ENCODE peak calls at places on chromosomes 16 and 17, in four cellular contexts. Y is GM23338; G is LoVo; A is activated T-helper 1 cell treated with anti-CD3 and anti-CD28 coated beads, Interleukin-12 subunit alpha, Interleukin-12 subunit beta, Interleukin-2, Interleukin-4 antibody, amounts not matched to agents 30 ng/mL and 10 ng/mL and 1 ng/mL, durations not matched to agents 14 hours and 24 hours and 36 hours. X is an unnamed sample.

GRCh38 chr17:79422236-79422635 is 188.6 kb downstream of the RBFOX3 start:
- DNase-seq in Y (no peak), G (no peak), A (no peak), X (no peak)

GRCh38 chr16:64738321-64738960 is 383.4 kb downstream of the CDH11 start:
- DNase-seq in Y (no peak), G (no peak), A (no peak), X (no peak)

GRCh38 chr17:79402275-79402674 is 208.6 kb downstream of the RBFOX3 start:
- DNase-seq in Y (no peak), G (no peak), A (no peak), X (no peak)

GRCh38 chr17:2299136-2299535 is 4.4 kb downstream of the SMG6 start:
- DNase-seq in Y (no peak), G (no peak), A (no peak), X (no peak)

GRCh38 chr17:80586464-80587228 is 42.0 kb downstream of the RPTOR start:
- DNase-seq in Y (no peak), G (no peak), A (no peak), X (no peak)

GRCh38 chr16:66250686-66251405 is 115.6 kb upstream of the CDH5 start:
- DNase-seq in Y (peak), G (no peak), A (no peak), X (no peak)

GRCh38 chr16:85100265-85100664 is 12.0 kb downstream of the CIBAR2 start:
- DNase-seq in Y (no peak), G (no peak), A (no peak), X (no peak)

GRCh38 chr16:49459953-49460735 is 86.5 kb downstream of the C16orf78 start:
- DNase-seq in Y (no peak), G (no peak), A (no peak), X (no peak)

GRCh38 chr17:10271004-10271620 is 72.7 kb upstream of the GAS7 start:
- DNase-seq in Y (no peak), G (no peak), A (no peak), X (no peak)

GRCh38 chr17:81386646-81387234 is 8.5 kb upstream of the BAHCC1 start:
- DNase-seq in Y (peak), G (no peak), A (no peak), X (no peak)

GRCh38 chr16:57084257-57084770 is 8.1 kb upstream of the CPNE2 start:
- DNase-seq in Y (peak), G (peak), A (peak), X (peak)

GRCh38 chr17:52255347-52255746 is 96.8 kb upstream of the CA10 start:
- DNase-seq in Y (peak), G (no peak), A (no peak), X (no peak)

GRCh38 chr16:972316-973002 is 1.7 kb upstream of the LMF1 start:
- DNase-seq in Y (no peak), G (no peak), A (no peak), X (no peak)

GRCh38 chr16:86391987-86392386 is 118.3 kb upstream of the FOXF1 start:
- DNase-seq in Y (no peak), G (no peak), A (no peak), X (no peak)

GRCh38 chr17:42059815-42060214 is 9.4 kb upstream of the C17orf113 start:
- DNase-seq in Y (no peak), G (no peak), A (no peak), X (no peak)

GRCh38 chr16:62018301-62019060 is 17.8 kb downstream of the CDH8 start:
- DNase-seq in Y (peak), G (no peak), A (no peak), X (no peak)

GRCh38 chr17:74295625-74296547 is 21.9 kb downstream of the DNAI2 start:
- DNase-seq in Y (no peak), G (no peak), A (no peak), X (no peak)

GRCh38 chr16:54651851-54652770 is 278.6 kb upstream of the IRX5 start:
- DNase-seq in Y (peak), G (peak), A (no peak), X (no peak)

GRCh38 chr17:28701987-28702751 is 9.5 kb downstream of the PROCA1 start:
- DNase-seq in Y (no peak), G (no peak), A (no peak), X (no peak)

GRCh38 chr16:57510016-57510871 is 24.0 kb upstream of the DOK4 start:
- DNase-seq in Y (no peak), G (no peak), A (no peak), X (no peak)

GRCh38 chr16:10103700-10104099 is 78.5 kb downstream of the GRIN2A start:
- DNase-seq in Y (no peak), G (no peak), A (no peak), X (no peak)

GRCh38 chr17:38654411-38655398 is 20.1 kb downstream of the EPOP start:
- DNase-seq in Y (peak), G (no peak), A (no peak), X (no peak)

GRCh38 chr17:45232514-45233422 is 11.1 kb downstream of the FMNL1 start:
- DNase-seq in Y (no peak), G (no peak), A (no peak), X (no peak)

GRCh38 chr16:11105038-11105903 is 150.7 kb downstream of the SOCS1 start:
- DNase-seq in Y (no peak), G (no peak), A (peak), X (peak)

GRCh38 chr16:79013004-79013403 is 587.5 kb downstream of the MAF start:
- DNase-seq in Y (no peak), G (no peak), A (no peak), X (no peak)

GRCh38 chr16:31248344-31248743 is 11.4 kb upstream of the ITGAM start:
- DNase-seq in Y (no peak), G (no peak), A (no peak), X (no peak)

GRCh38 chr17:82559779-82560642 is 40.5 kb downstream of the FOXK2 start:
- DNase-seq in Y (no peak), G (no peak), A (no peak), X (no peak)

GRCh38 chr17:19409509-19409908 is 1.5 kb upstream of the RNF112 start:
- DNase-seq in Y (no peak), G (no peak), A (no peak), X (no peak)

GRCh38 chr16:1290860-1291575 is 18.4 kb upstream of the UBE2I start:
- DNase-seq in Y (no peak), G (peak), A (no peak), X (no peak)

GRCh38 chr16:87206646-87207451 is 110.3 kb downstream of the C16orf95 start:
- DNase-seq in Y (no peak), G (no peak), A (no peak), X (peak)

GRCh38 chr17:78196712-78197111 is 9.6 kb downstream of the AFMID start:
- DNase-seq in Y (no peak), G (no peak), A (no peak), X (no peak)

GRCh38 chr17:61401280-61402072 is 1.8 kb downstream of the TBX2 start:
- DNase-seq in Y (no peak), G (no peak), A (no peak), X (no peak)

GRCh38 chr17:18314059-18314730 is 599 bp downstream of the TOP3A start:
- DNase-seq in Y (no peak), G (peak), A (no peak), X (no peak)

GRCh38 chr17:65109990-65110680 is 27.0 kb upstream of the RGS9 start:
- DNase-seq in Y (no peak), G (no peak), A (no peak), X (no peak)

GRCh38 chr16:50640919-50641817 is 39.9 kb downstream of the SNX20 start:
- DNase-seq in Y (no peak), G (no peak), A (no peak), X (no peak)

GRCh38 chr16:30903596-30903995 is 7.2 kb downstream of the CTF1 start:
- DNase-seq in Y (no peak), G (no peak), A (no peak), X (peak)

GRCh38 chr17:39144414-39144813 is 7.0 kb downstream of the PLXDC1 start:
- DNase-seq in Y (no peak), G (no peak), A (no peak), X (no peak)

GRCh38 chr16:85970016-85970711 is 71.2 kb downstream of the IRF8 start:
- DNase-seq in Y (no peak), G (no peak), A (no peak), X (no peak)

GRCh38 chr16:16120382-16121184 is 102.7 kb downstream of the ABCC6 start:
- DNase-seq in Y (no peak), G (no peak), A (no peak), X (no peak)

GRCh38 chr17:79563237-79564013 is 47.4 kb downstream of the RBFOX3 start:
- DNase-seq in Y (no peak), G (no peak), A (no peak), X (peak)